ENCODE peak calls at places on chromosomes 13 and 19, in eight cellular contexts. One of them, this sample, is unnamed.

GRCh38 chr13:27977476-27978300 is 8.6 kb upstream of the CDX2 start:
- DNase-seq in BJ: no peak
- DNase-seq in astrocyte of the spinal cord: no peak
- DNase-seq in T-helper 9 cell: no peak
- DNase-seq in foreskin keratinocyte: no peak
- DNase-seq in HT-29: no peak
- DNase-seq in GM13976: peak
- DNase-seq in ACHN: no peak
- DNase-seq in this sample: no peak

GRCh38 chr19:49422407-49423277 is 599 bp downstream of the PTH2 start:
- DNase-seq in GM13976: peak
- DNase-seq in T-helper 9 cell: peak
- DNase-seq in HT-29: no peak
- DNase-seq in ACHN: no peak
- DNase-seq in foreskin keratinocyte: peak
- DNase-seq in BJ: no peak
- DNase-seq in astrocyte of the spinal cord: no peak
- DNase-seq in this sample: peak

GRCh38 chr13:89988206-89988605 is 1359.3 kb upstream of the MIR17HG start:
- DNase-seq in HT-29: no peak
- DNase-seq in ACHN: no peak
- DNase-seq in GM13976: no peak
- DNase-seq in astrocyte of the spinal cord: no peak
- DNase-seq in BJ: no peak
- DNase-seq in T-helper 9 cell: no peak
- DNase-seq in foreskin keratinocyte: no peak
- DNase-seq in this sample: no peak

GRCh38 chr13:41603917-41604316 is 146.6 kb downstream of the RGCC start:
- DNase-seq in HT-29: peak
- DNase-seq in BJ: no peak
- DNase-seq in foreskin keratinocyte: peak
- DNase-seq in GM13976: no peak
- DNase-seq in ACHN: peak
- DNase-seq in T-helper 9 cell: no peak
- DNase-seq in astrocyte of the spinal cord: peak
- DNase-seq in this sample: peak

GRCh38 chr19:1364070-1364719 is 19.5 kb upstream of the NDUFS7 start:
- DNase-seq in ACHN: no peak
- DNase-seq in BJ: no peak
- DNase-seq in astrocyte of the spinal cord: peak
- DNase-seq in foreskin keratinocyte: no peak
- DNase-seq in T-helper 9 cell: no peak
- DNase-seq in GM13976: peak
- DNase-seq in HT-29: no peak
- DNase-seq in this sample: no peak

GRCh38 chr13:110308377-110309158 is 1.5 kb downstream of the COL4A2 start:
- DNase-seq in HT-29: peak
- DNase-seq in T-helper 9 cell: no peak
- DNase-seq in foreskin keratinocyte: peak
- DNase-seq in GM13976: no peak
- DNase-seq in BJ: no peak
- DNase-seq in astrocyte of the spinal cord: peak
- DNase-seq in ACHN: peak
- DNase-seq in this sample: no peak

GRCh38 chr13:110274687-110275086 is 32.3 kb downstream of the COL4A1 start:
- DNase-seq in astrocyte of the spinal cord: no peak
- DNase-seq in ACHN: no peak
- DNase-seq in HT-29: peak
- DNase-seq in T-helper 9 cell: no peak
- DNase-seq in BJ: no peak
- DNase-seq in GM13976: no peak
- DNase-seq in foreskin keratinocyte: no peak
- DNase-seq in this sample: no peak

GRCh38 chr19:57566396-57567256 is 7.0 kb upstream of the ZNF550 start:
- DNase-seq in ACHN: peak
- DNase-seq in GM13976: no peak
- DNase-seq in HT-29: peak
- DNase-seq in T-helper 9 cell: no peak
- DNase-seq in BJ: no peak
- DNase-seq in astrocyte of the spinal cord: peak
- DNase-seq in foreskin keratinocyte: no peak
- DNase-seq in this sample: no peak

GRCh38 chr19:651114-651818 is 11.6 kb downstream of the FGF22 start:
- DNase-seq in HT-29: no peak
- DNase-seq in BJ: no peak
- DNase-seq in GM13976: no peak
- DNase-seq in T-helper 9 cell: no peak
- DNase-seq in foreskin keratinocyte: no peak
- DNase-seq in ACHN: no peak
- DNase-seq in astrocyte of the spinal cord: no peak
- DNase-seq in this sample: no peak

GRCh38 chr13:81051873-81052272 is 710.9 kb upstream of the SPRY2 start:
- DNase-seq in ACHN: no peak
- DNase-seq in T-helper 9 cell: no peak
- DNase-seq in astrocyte of the spinal cord: no peak
- DNase-seq in HT-29: peak
- DNase-seq in foreskin keratinocyte: no peak
- DNase-seq in BJ: no peak
- DNase-seq in GM13976: no peak
- DNase-seq in this sample: no peak

GRCh38 chr13:46385946-46386345 is 1.1 kb downstream of the RUBCNL start:
- DNase-seq in T-helper 9 cell: no peak
- DNase-seq in BJ: no peak
- DNase-seq in GM13976: no peak
- DNase-seq in foreskin keratinocyte: peak
- DNase-seq in astrocyte of the spinal cord: no peak
- DNase-seq in HT-29: no peak
- DNase-seq in ACHN: no peak
- DNase-seq in this sample: no peak

GRCh38 chr13:79907527-79907926 is 426.6 kb downstream of the NDFIP2 start:
- DNase-seq in astrocyte of the spinal cord: no peak
- DNase-seq in HT-29: no peak
- DNase-seq in ACHN: no peak
- DNase-seq in GM13976: no peak
- DNase-seq in BJ: no peak
- DNase-seq in T-helper 9 cell: no peak
- DNase-seq in foreskin keratinocyte: no peak
- DNase-seq in this sample: no peak

GRCh38 chr13:100611678-100612492 is 23.3 kb upstream of the GGACT start:
- DNase-seq in HT-29: peak
- DNase-seq in GM13976: no peak
- DNase-seq in BJ: no peak
- DNase-seq in ACHN: no peak
- DNase-seq in astrocyte of the spinal cord: peak
- DNase-seq in T-helper 9 cell: no peak
- DNase-seq in foreskin keratinocyte: peak
- DNase-seq in this sample: no peak

GRCh38 chr13:42258747-42259146 is 13.2 kb upstream of the AKAP11 start:
- DNase-seq in BJ: no peak
- DNase-seq in GM13976: no peak
- DNase-seq in T-helper 9 cell: no peak
- DNase-seq in astrocyte of the spinal cord: no peak
- DNase-seq in HT-29: no peak
- DNase-seq in foreskin keratinocyte: no peak
- DNase-seq in ACHN: no peak
- DNase-seq in this sample: no peak

GRCh38 chr19:29617336-29618266 is 11.5 kb downstream of the POP4 start:
- DNase-seq in BJ: no peak
- DNase-seq in HT-29: no peak
- DNase-seq in T-helper 9 cell: no peak
- DNase-seq in ACHN: no peak
- DNase-seq in GM13976: no peak
- DNase-seq in foreskin keratinocyte: no peak
- DNase-seq in astrocyte of the spinal cord: no peak
- DNase-seq in this sample: no peak

This sample was measured in Calu3.